ENCODE peak calls at places on chromosomes 1 and 21, in four cellular contexts. J is HCT116, V is PC-3, B is sigmoid colon. K is an unnamed sample. For H3K4me1, the result is how much of the 10 kb centered on the place peaks cover.

GRCh38 chr1:229063154-229063553 is 207.8 kb upstream of the RAB4A start:
- DNase-seq in J (no peak), V (no peak), B (no peak), K (no peak)

GRCh38 chr1:158354255-158354654 is 561 bp downstream of the CD1E start:
- DNase-seq in J (no peak), V (no peak), B (no peak), K (no peak)

GRCh38 chr1:234325878-234326492 is 47.3 kb upstream of the COA6 start:
- DNase-seq in J (no peak), V (no peak), B (no peak), K (no peak)

GRCh38 chr1:108644984-108645383 is 15.9 kb downstream of the HENMT1 start:
- DNase-seq in J (no peak), V (no peak), B (no peak), K (no peak)

GRCh38 chr1:43563779-43564616 is 33.3 kb downstream of the PTPRF start:
- DNase-seq in J (no peak), V (no peak), B (peak), K (no peak)

GRCh38 chr1:9774744-9775679 is 48.8 kb downstream of the CLSTN1 start:
- DNase-seq in J (no peak), V (no peak), B (peak), K (peak)

GRCh38 chr21:42799948-42800347 is 79.4 kb downstream of the WDR4 start:
- DNase-seq in J (no peak), V (no peak), B (no peak), K (no peak)

GRCh38 chr1:171931752-171932151 is 90.5 kb downstream of the DNM3 start:
- DNase-seq in J (no peak), V (no peak), B (no peak), K (no peak)

GRCh38 chr1:219333626-219334025 is 159.9 kb downstream of the LYPLAL1 start:
- DNase-seq in J (no peak), V (no peak), B (no peak), K (no peak)

GRCh38 chr1:164380893-164381292 is 178.1 kb upstream of the PBX1 start:
- DNase-seq in J (peak), V (peak), B (no peak), K (no peak)

GRCh38 chr1:56099766-56100165 is 479.6 kb downstream of the PLPP3 start:
- DNase-seq in J (no peak), V (no peak), B (no peak), K (no peak)

GRCh38 chr21:42400525-42400924 is 3.2 kb upstream of the UBASH3A start:
- DNase-seq in J (no peak), V (peak), B (no peak), K (no peak)

GRCh38 chr1:40922969-40923368 is 56.5 kb upstream of the CTPS1 start:
- DNase-seq in J (no peak), V (no peak), B (peak), K (no peak)

GRCh38 chr1:175071544-175071943 is 3.9 kb downstream of the TNN start:
- DNase-seq in J (no peak), V (no peak), B (no peak), K (no peak)

GRCh38 chr1:234631721-234632125 is 21.7 kb upstream of the IRF2BP2 start:
- DNase-seq in J (no peak), V (peak), B (no peak), K (no peak)

GRCh38 chr1:168512864-168513595 is 30.8 kb downstream of the XCL2 start:
- DNase-seq in J (no peak), V (no peak), B (no peak), K (no peak)

GRCh38 chr1:245409341-245410195 is 254.8 kb downstream of the KIF26B start:
- DNase-seq in J (no peak), V (no peak), B (no peak), K (no peak)

GRCh38 chr1:11193376-11193775 is 4.2 kb downstream of the ANGPTL7 start:
- DNase-seq in J (no peak), V (no peak), B (no peak), K (no peak)

GRCh38 chr1:21264913-21265312 is 25.4 kb downstream of the ECE1 start:
- DNase-seq in J (no peak), V (peak), B (no peak), K (no peak)

GRCh38 chr1:175520186-175520585 is 223.2 kb downstream of the TNR start:
- DNase-seq in J (no peak), V (peak), B (no peak), K (peak)

GRCh38 chr1:24507423-24507804 is 4.8 kb downstream of the RCAN3 start:
- DNase-seq in J (no peak), V (no peak), B (no peak), K (no peak)

GRCh38 chr1:12643785-12644184 is at the start of gene AADACL4:
- DNase-seq in J (no peak), V (no peak), B (no peak), K (no peak)

DNA sequence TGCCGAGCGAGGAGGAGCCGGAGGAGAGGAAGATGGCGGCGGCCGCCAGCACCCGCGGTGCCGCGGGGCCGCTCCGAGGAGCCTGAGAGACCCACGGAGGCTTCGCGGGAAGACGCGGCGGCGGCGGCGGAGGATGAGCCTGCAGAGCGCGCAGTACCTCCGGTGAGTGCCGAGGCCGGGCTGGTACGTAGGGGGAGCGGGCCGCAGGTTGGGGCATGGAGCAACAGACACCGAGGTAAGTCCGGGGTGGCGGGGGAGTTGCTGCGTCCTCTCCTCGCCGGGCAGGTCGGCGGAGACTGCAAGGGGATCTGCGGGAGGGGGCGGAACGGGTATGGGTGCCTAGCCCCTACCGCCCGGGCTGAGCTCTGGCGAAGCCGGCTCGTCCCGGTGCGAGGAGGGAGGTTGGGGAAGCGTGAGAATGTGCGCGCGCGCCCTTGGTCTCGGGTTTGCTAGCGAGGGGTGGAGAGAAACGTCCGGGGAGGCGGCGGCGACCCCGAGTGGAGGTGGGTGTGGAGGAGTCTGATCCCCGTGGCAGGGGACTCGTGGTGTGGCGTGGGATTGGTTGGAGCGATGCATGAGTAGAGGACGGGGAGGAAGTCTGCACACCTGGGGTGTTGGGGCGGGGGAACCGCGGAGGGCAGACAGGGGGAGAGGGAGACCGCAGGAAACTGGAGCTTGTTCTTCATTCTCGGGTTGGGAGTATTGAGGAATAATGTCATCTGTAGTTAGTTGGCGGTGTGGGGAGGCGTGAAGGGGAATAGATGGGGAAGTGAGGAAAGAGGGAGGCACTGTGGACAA is at the start of gene SMG7:
- DNase-seq in J (no peak), V (no peak), B (no peak), K (peak)
- TF ChIP-seq CTCF in J (no peak), V (no peak), B (no peak), K (no peak)

DNA sequence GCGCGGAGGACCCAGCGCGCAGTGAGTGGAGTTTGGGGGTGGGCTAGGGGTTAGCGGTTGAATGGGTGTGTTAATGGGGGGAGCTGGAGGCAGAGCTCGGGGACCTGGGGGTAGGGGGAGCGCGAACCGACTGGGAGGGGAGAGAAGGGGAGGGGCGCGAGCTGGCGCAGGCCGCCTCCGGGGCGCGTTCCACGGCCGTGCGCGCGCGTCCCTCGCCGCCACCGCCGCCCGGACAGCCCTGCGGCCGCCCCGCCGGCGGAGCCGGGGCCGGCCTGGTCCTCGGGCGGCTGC is at the start of gene ADGRL2:
- DNase-seq in J (no peak), V (no peak), B (peak), K (no peak)
- H3K4me3 ChIP-seq in J (no peak), V (peak), B (peak), K (peak)

GRCh38 chr1:4025752-4026151 is 125.7 kb upstream of the C1orf174 start:
- DNase-seq in J (no peak), V (no peak), B (no peak), K (no peak)
- H3K4me1 ChIP-seq in J (under half), V (under half), B (under half), K (under half)

DNA sequence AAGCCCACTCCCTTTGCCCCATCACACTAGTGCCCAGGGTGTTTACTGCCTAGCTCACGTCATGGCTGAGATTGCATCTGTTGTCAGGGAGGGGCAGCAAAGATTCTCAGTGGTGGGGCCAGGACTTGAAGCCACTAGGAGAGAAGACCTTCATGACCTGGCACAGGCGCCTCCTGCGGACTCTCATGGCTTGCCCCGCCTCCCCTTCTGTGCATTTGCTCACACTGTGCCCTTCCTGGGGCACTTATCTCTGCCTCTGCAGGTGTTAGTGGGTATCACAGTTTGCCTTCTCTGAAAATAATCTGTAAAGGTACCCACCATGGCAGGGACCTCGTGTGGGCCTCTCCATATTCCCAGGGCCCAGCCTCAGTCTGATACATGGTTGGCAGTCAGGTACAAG is 20.1 kb downstream of the PTPRU start:
- DNase-seq in J (no peak), V (no peak), B (peak), K (peak)
- TF ChIP-seq CTCF in J (peak), V (no peak), B (no peak), K (no peak)

DNA sequence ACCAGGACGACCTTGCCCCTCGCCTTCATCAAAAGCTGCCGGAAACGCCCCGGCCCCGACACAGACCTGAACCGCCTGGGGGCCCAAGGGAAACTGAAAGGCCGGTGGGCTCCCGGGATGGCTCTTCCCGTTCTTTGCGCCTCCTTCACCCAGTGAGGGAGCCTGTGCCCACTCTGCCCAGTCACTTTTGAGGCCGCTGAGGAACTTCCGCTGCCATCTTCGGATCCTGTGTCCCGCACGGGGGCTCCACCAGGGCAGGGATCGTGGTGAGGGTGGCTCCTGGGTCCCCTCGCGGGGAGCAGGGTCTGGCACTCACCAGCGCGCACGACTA is 104.0 kb downstream of the PPIAL4G start:
- DNase-seq in J (no peak), V (no peak), B (no peak), K (no peak)
- H3K4me3 ChIP-seq in J (no peak), V (no peak), B (no peak), K (no peak)

DNA sequence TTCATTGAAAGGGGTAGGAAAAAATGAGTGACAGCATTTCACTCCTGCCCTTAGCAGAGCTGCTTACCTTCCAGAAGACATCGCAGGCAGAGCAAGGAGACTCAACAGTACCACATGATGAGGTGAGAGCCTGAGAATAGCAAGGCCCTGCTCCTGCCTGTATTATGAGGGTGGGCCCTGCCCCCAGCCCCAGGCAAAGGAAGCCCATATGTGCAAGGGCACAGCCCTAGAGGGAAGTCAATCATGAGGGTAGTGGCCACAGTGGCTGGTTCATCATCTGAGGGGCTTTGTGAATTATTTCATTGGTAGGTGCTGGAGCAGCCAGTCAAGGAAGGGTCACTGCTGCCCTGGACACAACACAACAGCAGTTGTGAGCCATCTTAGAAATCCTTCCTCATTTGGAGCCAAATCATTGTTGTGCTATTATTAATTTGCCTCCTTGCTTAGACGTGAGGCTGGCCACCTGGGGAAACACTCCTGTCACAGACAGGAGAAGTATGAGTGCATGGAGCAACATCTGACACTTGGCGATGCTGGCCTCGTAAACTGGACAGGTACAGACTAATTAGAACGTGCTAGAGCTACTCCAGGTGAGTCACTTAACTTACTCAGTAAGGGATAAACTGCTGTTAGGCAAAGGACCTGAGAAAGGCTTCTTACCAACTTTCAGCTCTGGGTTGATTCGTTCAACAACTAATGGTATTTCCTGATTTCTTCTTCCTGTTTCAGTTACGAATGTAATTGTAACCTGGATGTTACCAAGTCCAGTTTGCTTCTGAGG is 22.7 kb upstream of the ACBD6 start:
- DNase-seq in J (no peak), V (no peak), B (no peak), K (no peak)
- H3K4me1 ChIP-seq in J (under half), V (under half), B (under half), K (under half)

GRCh38 chr1:6485140-6485936 is 6.1 kb downstream of the PLEKHG5 start:
- DNase-seq in J (no peak), V (no peak), B (no peak), K (no peak)
- TF ChIP-seq CTCF in J (no peak), V (no peak), B (no peak), K (no peak)

DNA sequence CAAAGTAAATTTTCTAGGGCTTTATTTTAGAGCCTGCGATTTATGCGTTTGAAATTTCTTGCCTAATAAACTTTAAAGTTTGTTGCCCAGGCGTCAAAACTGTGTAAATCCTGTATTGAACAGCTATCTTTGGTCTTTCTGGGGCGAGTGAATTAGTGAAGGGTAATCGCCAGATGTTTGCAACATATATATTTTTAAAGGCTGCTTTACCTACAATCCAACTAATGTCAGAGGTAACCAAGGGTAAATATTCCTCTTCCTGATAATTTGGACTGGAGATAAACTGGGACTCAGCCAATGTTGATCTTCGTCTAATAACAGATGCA is 885 bp upstream of the PROX1 start:
- DNase-seq in J (no peak), V (no peak), B (no peak), K (no peak)
- H3K4me3 ChIP-seq in J (no peak), V (peak), B (peak), K (peak)

DNA sequence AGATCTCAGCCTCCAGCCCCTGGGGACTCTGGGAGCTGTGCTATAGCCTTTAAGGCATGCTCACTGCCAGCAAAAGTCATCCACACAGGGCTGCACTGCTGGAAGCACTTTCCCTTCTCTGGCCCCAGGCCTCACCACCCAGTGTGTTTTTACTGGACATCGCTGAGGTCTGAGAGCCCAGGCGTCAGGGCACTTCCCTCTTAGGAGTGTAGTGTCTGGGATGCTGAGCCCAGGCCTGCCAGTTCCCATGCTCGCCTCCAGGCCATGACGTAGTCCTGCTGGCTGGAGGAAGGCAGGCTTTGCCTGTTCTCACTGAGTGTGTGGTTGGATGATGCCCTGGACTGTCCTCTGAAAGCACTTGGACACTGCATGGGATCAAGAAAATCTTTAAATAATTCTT is 101.2 kb downstream of the GDAP2 start:
- DNase-seq in J (no peak), V (no peak), B (peak), K (peak)
- H3K4me1 ChIP-seq in J (under half), V (under half), B (under half), K (under half)

GRCh38 chr1:111197598-111198289 is 2.7 kb downstream of the DENND2D start:
- DNase-seq in J (no peak), V (peak), B (no peak), K (no peak)
- TF ChIP-seq CTCF in J (peak), V (peak), B (no peak), K (no peak)